ENCODE peak calls at places on chromosomes 6 and 20, in nine cellular contexts. One of them, this sample, is unnamed.
A peak's percentile ranks its signal among the peaks of the same experiment; 100 is the strongest.

GRCh38 chr6:43047998-43048397 is 5.7 kb downstream of the CUL7 start:
- DNase-seq in Calu3: no peak
- DNase-seq in lower lobe of right lung: no peak
- DNase-seq in IMR-90: no peak
- DNase-seq in breast epithelium: no peak
- DNase-seq in astrocyte of the spinal cord: no peak
- DNase-seq in heart left ventricle: no peak
- DNase-seq in AG04450: no peak
- DNase-seq in thoracic aorta: no peak
- DNase-seq in this sample: no peak

GRCh38 chr6:168303982-168304751 is 15.4 kb downstream of the DACT2 start:
- DNase-seq in heart left ventricle: no peak
- DNase-seq in Calu3: no peak
- DNase-seq in thoracic aorta: no peak
- DNase-seq in breast epithelium: no peak
- DNase-seq in astrocyte of the spinal cord: no peak
- DNase-seq in lower lobe of right lung: no peak
- DNase-seq in IMR-90: no peak
- DNase-seq in AG04450: no peak
- DNase-seq in this sample: peak; percentile 16

GRCh38 chr6:134870677-134871498 is 79.0 kb downstream of the ALDH8A1 start:
- DNase-seq in IMR-90: peak; percentile 77
- DNase-seq in thoracic aorta: no peak
- DNase-seq in lower lobe of right lung: no peak
- DNase-seq in breast epithelium: no peak
- DNase-seq in astrocyte of the spinal cord: peak; percentile 22
- DNase-seq in Calu3: no peak
- DNase-seq in AG04450: peak; percentile 65
- DNase-seq in heart left ventricle: no peak
- DNase-seq in this sample: no peak

GRCh38 chr6:7750183-7750582 is 24.3 kb downstream of the BMP6 start:
- DNase-seq in IMR-90: no peak
- DNase-seq in lower lobe of right lung: no peak
- DNase-seq in AG04450: no peak
- DNase-seq in heart left ventricle: no peak
- DNase-seq in Calu3: no peak
- DNase-seq in breast epithelium: no peak
- DNase-seq in thoracic aorta: no peak
- DNase-seq in astrocyte of the spinal cord: no peak
- DNase-seq in this sample: no peak

GRCh38 chr20:5401277-5401676 is 84.5 kb upstream of the PROKR2 start:
- DNase-seq in IMR-90: no peak
- DNase-seq in lower lobe of right lung: no peak
- DNase-seq in astrocyte of the spinal cord: no peak
- DNase-seq in breast epithelium: no peak
- DNase-seq in Calu3: no peak
- DNase-seq in thoracic aorta: no peak
- DNase-seq in AG04450: no peak
- DNase-seq in heart left ventricle: no peak
- DNase-seq in this sample: no peak

GRCh38 chr6:150322452-150322851 is 46.4 kb upstream of the IYD start:
- DNase-seq in thoracic aorta: no peak
- DNase-seq in IMR-90: no peak
- DNase-seq in Calu3: no peak
- DNase-seq in astrocyte of the spinal cord: no peak
- DNase-seq in AG04450: no peak
- DNase-seq in heart left ventricle: peak; percentile 48
- DNase-seq in breast epithelium: no peak
- DNase-seq in lower lobe of right lung: no peak
- DNase-seq in this sample: no peak

GRCh38 chr6:84762220-84762940 is 2.0 kb downstream of the TBX18 start:
- DNase-seq in Calu3: peak; percentile 47
- DNase-seq in lower lobe of right lung: no peak
- DNase-seq in heart left ventricle: peak; percentile 33
- DNase-seq in breast epithelium: no peak
- DNase-seq in thoracic aorta: no peak
- DNase-seq in AG04450: no peak
- DNase-seq in IMR-90: no peak
- DNase-seq in astrocyte of the spinal cord: peak; percentile 66
- DNase-seq in this sample: peak; percentile 51

GRCh38 chr6:28867078-28867414 is 56.7 kb downstream of the TRIM27 start:
- DNase-seq in thoracic aorta: no peak
- DNase-seq in AG04450: no peak
- DNase-seq in breast epithelium: no peak
- DNase-seq in Calu3: no peak
- DNase-seq in IMR-90: peak; percentile 3
- DNase-seq in heart left ventricle: no peak
- DNase-seq in astrocyte of the spinal cord: no peak
- DNase-seq in lower lobe of right lung: no peak
- DNase-seq in this sample: no peak

GRCh38 chr6:118284736-118285360 is 263.2 kb upstream of the PLN start:
- DNase-seq in thoracic aorta: no peak
- DNase-seq in Calu3: no peak
- DNase-seq in astrocyte of the spinal cord: peak; percentile 24
- DNase-seq in lower lobe of right lung: no peak
- DNase-seq in AG04450: no peak
- DNase-seq in heart left ventricle: no peak
- DNase-seq in IMR-90: peak; percentile 52
- DNase-seq in breast epithelium: no peak
- DNase-seq in this sample: no peak
- TF ChIP-seq CTCF in thoracic aorta: peak; percentile 62
- TF ChIP-seq CTCF in Calu3: no peak
- TF ChIP-seq CTCF in astrocyte of the spinal cord: peak; percentile 59
- TF ChIP-seq CTCF in lower lobe of right lung: peak; percentile 35
- TF ChIP-seq CTCF in AG04450: peak; percentile 73
- TF ChIP-seq CTCF in heart left ventricle: peak; percentile 67
- TF ChIP-seq CTCF in IMR-90: peak; percentile 75
- TF ChIP-seq CTCF in breast epithelium: no peak
- TF ChIP-seq CTCF in this sample: no peak

GRCh38 chr6:141744194-141744925 is 388.4 kb upstream of the GJE1 start:
- DNase-seq in lower lobe of right lung: no peak
- DNase-seq in AG04450: no peak
- DNase-seq in thoracic aorta: no peak
- DNase-seq in astrocyte of the spinal cord: no peak
- DNase-seq in IMR-90: peak; percentile 12
- DNase-seq in heart left ventricle: no peak
- DNase-seq in Calu3: no peak
- DNase-seq in breast epithelium: no peak
- DNase-seq in this sample: no peak

GRCh38 chr6:141744971-141745370 is 387.8 kb upstream of the GJE1 start:
- DNase-seq in IMR-90: no peak
- DNase-seq in AG04450: no peak
- DNase-seq in thoracic aorta: no peak
- DNase-seq in breast epithelium: no peak
- DNase-seq in Calu3: no peak
- DNase-seq in astrocyte of the spinal cord: no peak
- DNase-seq in lower lobe of right lung: no peak
- DNase-seq in heart left ventricle: no peak
- DNase-seq in this sample: no peak
- TF ChIP-seq CTCF in IMR-90: no peak
- TF ChIP-seq CTCF in AG04450: no peak
- TF ChIP-seq CTCF in thoracic aorta: no peak
- TF ChIP-seq CTCF in breast epithelium: no peak
- TF ChIP-seq CTCF in Calu3: no peak
- TF ChIP-seq CTCF in astrocyte of the spinal cord: no peak
- TF ChIP-seq CTCF in lower lobe of right lung: no peak
- TF ChIP-seq CTCF in heart left ventricle: no peak
- TF ChIP-seq CTCF in this sample: no peak

GRCh38 chr20:63128956-63129355 is 87.0 kb downstream of the YTHDF1 start:
- DNase-seq in heart left ventricle: peak; percentile 17
- DNase-seq in IMR-90: no peak
- DNase-seq in Calu3: no peak
- DNase-seq in lower lobe of right lung: peak; percentile 37
- DNase-seq in breast epithelium: peak; percentile 34
- DNase-seq in AG04450: no peak
- DNase-seq in thoracic aorta: no peak
- DNase-seq in astrocyte of the spinal cord: no peak
- DNase-seq in this sample: peak; percentile 10

GRCh38 chr20:63130654-63131577 is 85.0 kb downstream of the YTHDF1 start:
- DNase-seq in breast epithelium: peak; percentile 43
- DNase-seq in heart left ventricle: peak; percentile 2
- DNase-seq in astrocyte of the spinal cord: no peak
- DNase-seq in IMR-90: no peak
- DNase-seq in Calu3: no peak
- DNase-seq in lower lobe of right lung: peak; percentile 25
- DNase-seq in thoracic aorta: no peak
- DNase-seq in AG04450: no peak
- DNase-seq in this sample: peak; percentile 34

GRCh38 chr20:63128367-63128766 is 87.6 kb downstream of the YTHDF1 start:
- DNase-seq in lower lobe of right lung: peak; percentile 41
- DNase-seq in IMR-90: no peak
- DNase-seq in breast epithelium: peak; percentile 39
- DNase-seq in AG04450: no peak
- DNase-seq in thoracic aorta: no peak
- DNase-seq in heart left ventricle: no peak
- DNase-seq in astrocyte of the spinal cord: no peak
- DNase-seq in Calu3: no peak
- DNase-seq in this sample: peak; percentile 8

GRCh38 chr20:63129376-63129965 is 86.5 kb downstream of the YTHDF1 start:
- DNase-seq in heart left ventricle: no peak
- DNase-seq in astrocyte of the spinal cord: no peak
- DNase-seq in IMR-90: no peak
- DNase-seq in lower lobe of right lung: no peak
- DNase-seq in thoracic aorta: no peak
- DNase-seq in Calu3: no peak
- DNase-seq in breast epithelium: peak; percentile 12
- DNase-seq in AG04450: no peak
- DNase-seq in this sample: no peak

GRCh38 chr20:63129991-63130653 is 85.8 kb downstream of the YTHDF1 start:
- DNase-seq in lower lobe of right lung: peak; percentile 36
- DNase-seq in Calu3: no peak
- DNase-seq in thoracic aorta: no peak
- DNase-seq in heart left ventricle: peak; percentile 10
- DNase-seq in AG04450: no peak
- DNase-seq in breast epithelium: peak; percentile 46
- DNase-seq in IMR-90: no peak
- DNase-seq in astrocyte of the spinal cord: no peak
- DNase-seq in this sample: peak; percentile 30
- TF ChIP-seq CTCF in lower lobe of right lung: no peak
- TF ChIP-seq CTCF in Calu3: no peak
- TF ChIP-seq CTCF in thoracic aorta: no peak
- TF ChIP-seq CTCF in heart left ventricle: no peak
- TF ChIP-seq CTCF in AG04450: no peak
- TF ChIP-seq CTCF in breast epithelium: no peak
- TF ChIP-seq CTCF in IMR-90: no peak
- TF ChIP-seq CTCF in astrocyte of the spinal cord: no peak
- TF ChIP-seq CTCF in this sample: no peak

DNA sequence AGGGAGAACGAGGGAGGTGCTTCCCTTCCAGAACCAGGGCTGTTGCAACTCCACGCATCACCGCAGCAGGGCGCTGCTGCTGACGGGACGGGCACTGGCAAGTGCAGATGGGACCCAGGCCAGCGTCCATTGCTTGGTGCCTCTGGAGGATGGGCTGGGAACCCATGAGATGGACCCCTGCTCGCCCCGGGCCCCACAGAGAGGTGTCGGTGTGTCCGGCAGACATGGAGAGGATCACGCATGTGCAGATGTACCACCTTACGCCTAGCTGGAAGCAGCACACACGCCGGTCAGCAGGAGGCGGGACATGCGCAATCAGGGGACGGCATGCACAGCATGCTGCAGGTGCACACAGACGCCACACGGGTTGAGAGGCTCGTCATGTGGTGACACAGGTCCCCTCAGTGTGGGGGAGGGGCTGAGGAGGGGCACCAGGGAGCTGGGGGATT is 5.7 kb downstream of the CABLES2 start:
- DNase-seq in breast epithelium: no peak
- DNase-seq in AG04450: no peak
- DNase-seq in thoracic aorta: no peak
- DNase-seq in Calu3: no peak
- DNase-seq in heart left ventricle: no peak
- DNase-seq in IMR-90: no peak
- DNase-seq in astrocyte of the spinal cord: no peak
- DNase-seq in lower lobe of right lung: no peak
- DNase-seq in this sample: no peak
- TF ChIP-seq CTCF in breast epithelium: no peak
- TF ChIP-seq CTCF in AG04450: no peak
- TF ChIP-seq CTCF in thoracic aorta: no peak
- TF ChIP-seq CTCF in Calu3: no peak
- TF ChIP-seq CTCF in heart left ventricle: no peak
- TF ChIP-seq CTCF in IMR-90: no peak
- TF ChIP-seq CTCF in astrocyte of the spinal cord: peak; percentile 9
- TF ChIP-seq CTCF in lower lobe of right lung: no peak
- TF ChIP-seq CTCF in this sample: no peak

DNA sequence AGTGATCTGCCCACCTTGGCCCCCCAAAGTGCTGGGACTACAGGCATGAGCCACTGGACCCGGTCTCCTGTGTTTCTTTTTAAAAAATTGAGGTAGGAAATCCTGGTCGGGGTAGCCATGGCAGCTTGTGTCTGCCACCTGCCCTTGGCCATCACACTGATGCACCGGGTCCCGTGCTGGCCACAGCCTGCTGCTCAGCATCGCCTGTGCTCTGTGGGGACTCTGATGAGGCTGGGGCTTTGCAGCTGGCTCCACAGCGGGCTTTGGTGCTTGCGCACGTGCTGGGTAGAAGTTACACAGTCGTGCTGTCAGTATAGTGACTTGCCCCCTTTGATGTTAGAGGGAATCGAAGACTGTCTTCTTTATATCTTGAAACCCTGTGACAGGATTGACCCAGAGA is 66.7 kb downstream of the SMAP1 start:
- DNase-seq in IMR-90: no peak
- DNase-seq in lower lobe of right lung: no peak
- DNase-seq in thoracic aorta: no peak
- DNase-seq in Calu3: no peak
- DNase-seq in AG04450: no peak
- DNase-seq in heart left ventricle: no peak
- DNase-seq in breast epithelium: no peak
- DNase-seq in astrocyte of the spinal cord: no peak
- DNase-seq in this sample: no peak
- TF ChIP-seq CTCF in IMR-90: no peak
- TF ChIP-seq CTCF in lower lobe of right lung: no peak
- TF ChIP-seq CTCF in thoracic aorta: no peak
- TF ChIP-seq CTCF in Calu3: no peak
- TF ChIP-seq CTCF in AG04450: no peak
- TF ChIP-seq CTCF in heart left ventricle: no peak
- TF ChIP-seq CTCF in breast epithelium: no peak
- TF ChIP-seq CTCF in astrocyte of the spinal cord: no peak
- TF ChIP-seq CTCF in this sample: no peak

GRCh38 chr20:40639956-40640355 is 49.1 kb downstream of the MAFB start:
- DNase-seq in Calu3: no peak
- DNase-seq in lower lobe of right lung: no peak
- DNase-seq in heart left ventricle: no peak
- DNase-seq in AG04450: no peak
- DNase-seq in breast epithelium: no peak
- DNase-seq in IMR-90: no peak
- DNase-seq in astrocyte of the spinal cord: no peak
- DNase-seq in thoracic aorta: no peak
- DNase-seq in this sample: no peak
- TF ChIP-seq CTCF in Calu3: no peak
- TF ChIP-seq CTCF in lower lobe of right lung: no peak
- TF ChIP-seq CTCF in heart left ventricle: no peak
- TF ChIP-seq CTCF in AG04450: no peak
- TF ChIP-seq CTCF in breast epithelium: no peak
- TF ChIP-seq CTCF in IMR-90: no peak
- TF ChIP-seq CTCF in astrocyte of the spinal cord: no peak
- TF ChIP-seq CTCF in thoracic aorta: no peak
- TF ChIP-seq CTCF in this sample: no peak